ENCODE peak calls at places on chromosomes 13 and 19, in four cellular contexts. E, H, D and V are unnamed samples.

GRCh38 chr13:32752997-32753606 is 166.8 kb downstream of the PDS5B start:
- DNase-seq in E (no peak), H (no peak), D (no peak), V (no peak)

GRCh38 chr13:111152836-111153235 is 37.7 kb downstream of the ARHGEF7 start:
- DNase-seq in E (no peak), D (no peak), H (no peak), V (no peak)

GRCh38 chr19:45677351-45678230 is 9.6 kb downstream of the GIPR start:
- DNase-seq in D (peak; percentile 64), H (peak; percentile 98), E (peak; percentile 71), V (peak; percentile 82)

GRCh38 chr13:32504876-32505275 is 33.7 kb downstream of the N4BP2L2 start:
- DNase-seq in D (no peak), E (no peak), H (no peak), V (no peak)

GRCh38 chr19:39154626-39155100 is 29.1 kb downstream of the PAK4 start:
- DNase-seq in E (no peak), D (no peak), H (peak; percentile 96), V (peak; percentile 51)

GRCh38 chr19:41904118-41904870 is 21.3 kb downstream of the ARHGEF1 start:
- DNase-seq in D (no peak), H (peak; percentile 91), E (no peak), V (no peak)

GRCh38 chr19:18053571-18054219 is 33.0 kb downstream of the IL12RB1 start:
- DNase-seq in E (no peak), D (no peak), H (no peak), V (no peak)

GRCh38 chr19:7454998-7455397 is 33.8 kb downstream of the PEX11G start:
- DNase-seq in D (no peak), H (no peak), E (no peak), V (no peak)

GRCh38 chr13:107079423-107080099 is 511.6 kb upstream of the ARGLU1 start:
- DNase-seq in H (no peak), D (no peak), E (no peak), V (no peak)

GRCh38 chr19:12800873-12801465 is 631 bp downstream of the PRDX2 start:
- DNase-seq in D (peak; percentile 48), H (peak; percentile 2), E (no peak), V (peak; percentile 74)

GRCh38 chr19:38733493-38734175 is 10.6 kb downstream of the CAPN12 start:
- DNase-seq in D (no peak), H (no peak), E (no peak), V (peak; percentile 26)

GRCh38 chr19:1422943-1423342 is 15.3 kb upstream of the RPS15 start:
- DNase-seq in D (no peak), H (no peak), E (no peak), V (peak; percentile 40)

GRCh38 chr19:17755977-17756670 is 4.8 kb downstream of the FCHO1 start:
- DNase-seq in H (peak; percentile 39), D (no peak), E (no peak), V (peak; percentile 66)

GRCh38 chr19:5394907-5395505 is 54.4 kb upstream of the PTPRS start:
- DNase-seq in H (no peak), E (no peak), D (no peak), V (no peak)

GRCh38 chr13:83333614-83334388 is 548.5 kb downstream of the SLITRK1 start:
- DNase-seq in E (no peak), D (no peak), H (no peak), V (no peak)

GRCh38 chr19:1400281-1401137 is 833 bp downstream of the GAMT start:
- DNase-seq in D (peak; percentile 81), E (no peak), H (no peak), V (peak; percentile 86)